ENCODE peak calls at places on chromosomes 6 and 20, in eight cellular contexts. M, D, C, Z, Q, T, P and K are unnamed samples.

GRCh38 chr6:34238507-34239239 is 2.0 kb downstream of the HMGA1 start:
- DNase-seq in M (no peak), D (no peak), C (no peak), Z (no peak), Q (no peak), T (no peak), P (no peak), K (no peak)

GRCh38 chr6:160088069-160088773 is 33.4 kb upstream of the SLC22A1 start:
- DNase-seq in M (peak), D (peak), C (peak), Z (peak), Q (no peak), T (peak), P (peak), K (peak)

GRCh38 chr20:63418617-63419016 is 53.8 kb downstream of the KCNQ2 start:
- DNase-seq in M (no peak), D (no peak), C (no peak), Z (no peak), Q (no peak), T (no peak), P (no peak), K (no peak)

GRCh38 chr6:45916692-45917091 is 99.0 kb downstream of the CLIC5 start:
- DNase-seq in M (no peak), D (no peak), C (no peak), Z (no peak), Q (no peak), T (no peak), P (no peak), K (no peak)

GRCh38 chr6:100134297-100134696 is 140.3 kb upstream of the MCHR2 start:
- DNase-seq in M (no peak), D (no peak), C (peak), Z (no peak), Q (no peak), T (no peak), P (no peak), K (no peak)

GRCh38 chr6:23983691-23984090 is 142.3 kb upstream of the NRSN1 start:
- DNase-seq in M (no peak), D (no peak), C (no peak), Z (no peak), Q (no peak), T (no peak), P (no peak), K (no peak)

GRCh38 chr20:17882065-17882833 is 86.3 kb downstream of the SNX5 start:
- DNase-seq in M (peak), D (no peak), C (no peak), Z (no peak), Q (no peak), T (no peak), P (no peak), K (no peak)

GRCh38 chr6:106512048-106512957 is 117.0 kb downstream of the RTN4IP1 start:
- DNase-seq in M (peak), D (no peak), C (peak), Z (no peak), Q (peak), T (peak), P (no peak), K (peak)

GRCh38 chr6:167091149-167092107 is 31.5 kb upstream of the CCR6 start:
- DNase-seq in M (no peak), D (no peak), C (no peak), Z (peak), Q (no peak), T (no peak), P (no peak), K (no peak)

GRCh38 chr6:43798688-43799444 is 28.9 kb downstream of the VEGFA start:
- DNase-seq in M (no peak), D (peak), C (peak), Z (no peak), Q (no peak), T (peak), P (peak), K (peak)

GRCh38 chr6:52663120-52663934 is 7.6 kb upstream of the TMEM14A start:
- DNase-seq in M (peak), D (peak), C (peak), Z (peak), Q (no peak), T (peak), P (no peak), K (peak)

GRCh38 chr6:41404221-41404866 is 68.9 kb downstream of the NCR2 start:
- DNase-seq in M (no peak), D (no peak), C (no peak), Z (no peak), Q (no peak), T (no peak), P (no peak), K (no peak)

GRCh38 chr6:154852700-154853099 is 119.5 kb downstream of the SCAF8 start:
- DNase-seq in M (no peak), D (peak), C (no peak), Z (no peak), Q (no peak), T (peak), P (no peak), K (no peak)

GRCh38 chr6:36313628-36313895 is 23.1 kb downstream of the BNIP5 start:
- DNase-seq in M (no peak), D (no peak), C (no peak), Z (no peak), Q (no peak), T (no peak), P (no peak), K (no peak)

GRCh38 chr6:42197574-42198362 is 3.0 kb upstream of the GUCA1B start:
- DNase-seq in M (no peak), D (peak), C (peak), Z (peak), Q (no peak), T (peak), P (no peak), K (no peak)

GRCh38 chr20:62288535-62289105 is 14.2 kb upstream of the ADRM1 start:
- DNase-seq in M (no peak), D (no peak), C (no peak), Z (no peak), Q (no peak), T (no peak), P (no peak), K (no peak)

GRCh38 chr6:52893803-52894202 is 15.7 kb downstream of the GSTA3 start:
- DNase-seq in M (no peak), D (no peak), C (no peak), Z (no peak), Q (no peak), T (no peak), P (no peak), K (no peak)

GRCh38 chr6:54291738-54292137 is 16.5 kb upstream of the TINAG start:
- DNase-seq in M (no peak), D (peak), C (no peak), Z (no peak), Q (no peak), T (peak), P (no peak), K (peak)